ENCODE peak calls at places on chromosomes 7 and 10, in five cellular contexts. One of them, this sample, is unnamed.

GRCh38 chr10:114990991-114991390 is 53.0 kb downstream of the TRUB1 start:
- DNase-seq in GM04504: no peak
- DNase-seq in activated naive CD4-positive, alpha-beta T cell: no peak
- DNase-seq in stimulated activated CD4-positive, alpha-beta T cell treated with anti-CD3 and anti-CD28 coated beads, Interleukin-4, amount 100 ng/mL, for 48 hours: no peak
- DNase-seq in T-helper 1 cell: no peak
- DNase-seq in this sample: no peak

GRCh38 chr7:64625114-64626082 is 40.5 kb upstream of the ZNF107 start:
- DNase-seq in GM04504: no peak
- DNase-seq in activated naive CD4-positive, alpha-beta T cell: no peak
- DNase-seq in stimulated activated CD4-positive, alpha-beta T cell treated with anti-CD3 and anti-CD28 coated beads, Interleukin-4, amount 100 ng/mL, for 48 hours: no peak
- DNase-seq in T-helper 1 cell: no peak
- DNase-seq in this sample: no peak

GRCh38 chr7:50658696-50659095 is 93.5 kb upstream of the DDC start:
- DNase-seq in GM04504: no peak
- DNase-seq in activated naive CD4-positive, alpha-beta T cell: no peak
- DNase-seq in stimulated activated CD4-positive, alpha-beta T cell treated with anti-CD3 and anti-CD28 coated beads, Interleukin-4, amount 100 ng/mL, for 48 hours: no peak
- DNase-seq in T-helper 1 cell: no peak
- DNase-seq in this sample: no peak

GRCh38 chr10:99292159-99292558 is 37.0 kb upstream of the CNNM1 start:
- DNase-seq in GM04504: peak
- DNase-seq in activated naive CD4-positive, alpha-beta T cell: no peak
- DNase-seq in stimulated activated CD4-positive, alpha-beta T cell treated with anti-CD3 and anti-CD28 coated beads, Interleukin-4, amount 100 ng/mL, for 48 hours: no peak
- DNase-seq in T-helper 1 cell: no peak
- DNase-seq in this sample: no peak

GRCh38 chr7:47327698-47328391 is 254.1 kb downstream of the TNS3 start:
- DNase-seq in GM04504: peak
- DNase-seq in activated naive CD4-positive, alpha-beta T cell: no peak
- DNase-seq in stimulated activated CD4-positive, alpha-beta T cell treated with anti-CD3 and anti-CD28 coated beads, Interleukin-4, amount 100 ng/mL, for 48 hours: no peak
- DNase-seq in T-helper 1 cell: no peak
- DNase-seq in this sample: peak

GRCh38 chr10:95864906-95865813 is 42.6 kb upstream of the CC2D2B start:
- DNase-seq in GM04504: peak
- DNase-seq in activated naive CD4-positive, alpha-beta T cell: no peak
- DNase-seq in stimulated activated CD4-positive, alpha-beta T cell treated with anti-CD3 and anti-CD28 coated beads, Interleukin-4, amount 100 ng/mL, for 48 hours: peak
- DNase-seq in T-helper 1 cell: no peak
- DNase-seq in this sample: no peak

GRCh38 chr10:11144626-11145497 is 127.2 kb downstream of the CELF2 start:
- DNase-seq in GM04504: no peak
- DNase-seq in activated naive CD4-positive, alpha-beta T cell: no peak
- DNase-seq in stimulated activated CD4-positive, alpha-beta T cell treated with anti-CD3 and anti-CD28 coated beads, Interleukin-4, amount 100 ng/mL, for 48 hours: no peak
- DNase-seq in T-helper 1 cell: no peak
- DNase-seq in this sample: no peak

GRCh38 chr7:2820508-2820934 is 23.6 kb downstream of the GNA12 start:
- DNase-seq in GM04504: peak
- DNase-seq in activated naive CD4-positive, alpha-beta T cell: no peak
- DNase-seq in stimulated activated CD4-positive, alpha-beta T cell treated with anti-CD3 and anti-CD28 coated beads, Interleukin-4, amount 100 ng/mL, for 48 hours: no peak
- DNase-seq in T-helper 1 cell: no peak
- DNase-seq in this sample: no peak

GRCh38 chr7:36764929-36765328 is 40.6 kb upstream of the AOAH start:
- DNase-seq in GM04504: no peak
- DNase-seq in activated naive CD4-positive, alpha-beta T cell: no peak
- DNase-seq in stimulated activated CD4-positive, alpha-beta T cell treated with anti-CD3 and anti-CD28 coated beads, Interleukin-4, amount 100 ng/mL, for 48 hours: no peak
- DNase-seq in T-helper 1 cell: no peak
- DNase-seq in this sample: no peak

GRCh38 chr7:79412915-79413314 is 40.6 kb downstream of the MAGI2 start:
- DNase-seq in GM04504: no peak
- DNase-seq in activated naive CD4-positive, alpha-beta T cell: no peak
- DNase-seq in stimulated activated CD4-positive, alpha-beta T cell treated with anti-CD3 and anti-CD28 coated beads, Interleukin-4, amount 100 ng/mL, for 48 hours: no peak
- DNase-seq in T-helper 1 cell: no peak
- DNase-seq in this sample: no peak

GRCh38 chr7:93228302-93228701 is 2.0 kb upstream of the HEPACAM2 start:
- DNase-seq in GM04504: peak
- DNase-seq in activated naive CD4-positive, alpha-beta T cell: no peak
- DNase-seq in stimulated activated CD4-positive, alpha-beta T cell treated with anti-CD3 and anti-CD28 coated beads, Interleukin-4, amount 100 ng/mL, for 48 hours: no peak
- DNase-seq in T-helper 1 cell: no peak
- DNase-seq in this sample: no peak

GRCh38 chr7:158323741-158324396 is 263.8 kb downstream of the PTPRN2 start:
- DNase-seq in GM04504: no peak
- DNase-seq in activated naive CD4-positive, alpha-beta T cell: no peak
- DNase-seq in stimulated activated CD4-positive, alpha-beta T cell treated with anti-CD3 and anti-CD28 coated beads, Interleukin-4, amount 100 ng/mL, for 48 hours: no peak
- DNase-seq in T-helper 1 cell: no peak
- DNase-seq in this sample: no peak

GRCh38 chr7:139991267-139991666 is 71.5 kb downstream of the PARP12 start:
- DNase-seq in GM04504: no peak
- DNase-seq in activated naive CD4-positive, alpha-beta T cell: no peak
- DNase-seq in stimulated activated CD4-positive, alpha-beta T cell treated with anti-CD3 and anti-CD28 coated beads, Interleukin-4, amount 100 ng/mL, for 48 hours: no peak
- DNase-seq in T-helper 1 cell: no peak
- DNase-seq in this sample: no peak

This sample was measured in H1.